ENCODE peak calls at places on chromosomes 11 and 22, in five cellular contexts. One of them, this sample, is unnamed.

GRCh38 chr11:123653997-123654565 is 343 bp downstream of the SCN3B start:
- DNase-seq in amygdala: no peak
- DNase-seq in iris pigment epithelial cell: peak
- DNase-seq in activated CD8-positive, alpha-beta memory T cell treated with anti-CD3 and anti-CD28 coated beads, Interleukin-2, amount 50 U/mL, for 48 hours: peak
- DNase-seq in immature natural killer cell: peak
- DNase-seq in this sample: peak

GRCh38 chr11:11620251-11620965 is 1.4 kb downstream of the GALNT18 start:
- DNase-seq in iris pigment epithelial cell: no peak
- DNase-seq in amygdala: no peak
- DNase-seq in immature natural killer cell: peak
- DNase-seq in activated CD8-positive, alpha-beta memory T cell treated with anti-CD3 and anti-CD28 coated beads, Interleukin-2, amount 50 U/mL, for 48 hours: peak
- DNase-seq in this sample: no peak

GRCh38 chr11:73099512-73100266 is 42.4 kb downstream of the FCHSD2 start:
- DNase-seq in activated CD8-positive, alpha-beta memory T cell treated with anti-CD3 and anti-CD28 coated beads, Interleukin-2, amount 50 U/mL, for 48 hours: no peak
- DNase-seq in iris pigment epithelial cell: no peak
- DNase-seq in immature natural killer cell: no peak
- DNase-seq in amygdala: no peak
- DNase-seq in this sample: no peak

GRCh38 chr11:80393210-80393609 is 952.4 kb upstream of the TENM4 start:
- DNase-seq in amygdala: no peak
- DNase-seq in activated CD8-positive, alpha-beta memory T cell treated with anti-CD3 and anti-CD28 coated beads, Interleukin-2, amount 50 U/mL, for 48 hours: no peak
- DNase-seq in immature natural killer cell: no peak
- DNase-seq in iris pigment epithelial cell: no peak
- DNase-seq in this sample: no peak

GRCh38 chr11:69089258-69089657 is 40.5 kb downstream of the TPCN2 start:
- DNase-seq in iris pigment epithelial cell: peak
- DNase-seq in activated CD8-positive, alpha-beta memory T cell treated with anti-CD3 and anti-CD28 coated beads, Interleukin-2, amount 50 U/mL, for 48 hours: no peak
- DNase-seq in immature natural killer cell: no peak
- DNase-seq in amygdala: no peak
- DNase-seq in this sample: peak

GRCh38 chr22:27801197-27801615 is 350 bp downstream of the MN1 start:
- DNase-seq in iris pigment epithelial cell: peak
- DNase-seq in immature natural killer cell: peak
- DNase-seq in amygdala: no peak
- DNase-seq in activated CD8-positive, alpha-beta memory T cell treated with anti-CD3 and anti-CD28 coated beads, Interleukin-2, amount 50 U/mL, for 48 hours: peak
- DNase-seq in this sample: no peak

GRCh38 chr11:46125284-46125683 is 4.0 kb upstream of the PHF21A start:
- DNase-seq in immature natural killer cell: no peak
- DNase-seq in activated CD8-positive, alpha-beta memory T cell treated with anti-CD3 and anti-CD28 coated beads, Interleukin-2, amount 50 U/mL, for 48 hours: no peak
- DNase-seq in iris pigment epithelial cell: no peak
- DNase-seq in amygdala: no peak
- DNase-seq in this sample: no peak

GRCh38 chr11:28108909-28109308 is 721 bp downstream of the METTL15 start:
- DNase-seq in activated CD8-positive, alpha-beta memory T cell treated with anti-CD3 and anti-CD28 coated beads, Interleukin-2, amount 50 U/mL, for 48 hours: no peak
- DNase-seq in immature natural killer cell: peak
- DNase-seq in amygdala: no peak
- DNase-seq in iris pigment epithelial cell: no peak
- DNase-seq in this sample: no peak

GRCh38 chr11:68380786-68381622 is 68.6 kb downstream of the LRP5 start:
- DNase-seq in immature natural killer cell: no peak
- DNase-seq in iris pigment epithelial cell: peak
- DNase-seq in activated CD8-positive, alpha-beta memory T cell treated with anti-CD3 and anti-CD28 coated beads, Interleukin-2, amount 50 U/mL, for 48 hours: no peak
- DNase-seq in amygdala: no peak
- DNase-seq in this sample: no peak

GRCh38 chr22:39915295-39915726 is 14.4 kb downstream of the GRAP2 start:
- DNase-seq in amygdala: no peak
- DNase-seq in iris pigment epithelial cell: no peak
- DNase-seq in immature natural killer cell: no peak
- DNase-seq in activated CD8-positive, alpha-beta memory T cell treated with anti-CD3 and anti-CD28 coated beads, Interleukin-2, amount 50 U/mL, for 48 hours: no peak
- DNase-seq in this sample: no peak

This sample was measured in brain microvascular endothelial cell.